ENCODE peak calls at places on chromosomes 16 and 17, in six cellular contexts. One of them, this sample, is unnamed.

GRCh38 chr16:15858921-15859668 is 2.3 kb upstream of the MYH11 start:
- DNase-seq in foreskin fibroblast: no peak
- DNase-seq in cardiac muscle cell: no peak
- DNase-seq in right atrium auricular region: no peak
- DNase-seq in H9: no peak
- DNase-seq in AG09319: no peak
- DNase-seq in this sample: no peak

GRCh38 chr16:55539049-55539448 is 27.4 kb upstream of the CAPNS2 start:
- DNase-seq in AG09319: no peak
- DNase-seq in right atrium auricular region: no peak
- DNase-seq in foreskin fibroblast: no peak
- DNase-seq in cardiac muscle cell: no peak
- DNase-seq in H9: no peak
- DNase-seq in this sample: no peak

GRCh38 chr17:1179635-1180433 is at the start of gene ABR:
- DNase-seq in AG09319: no peak
- DNase-seq in cardiac muscle cell: peak; percentile 79
- DNase-seq in foreskin fibroblast: no peak
- DNase-seq in right atrium auricular region: no peak
- DNase-seq in H9: peak; percentile 77
- DNase-seq in this sample: no peak

GRCh38 chr16:52549011-52549692 is 2.2 kb upstream of the TOX3 start:
- DNase-seq in AG09319: no peak
- DNase-seq in cardiac muscle cell: peak; percentile 40
- DNase-seq in H9: peak; percentile 63
- DNase-seq in foreskin fibroblast: no peak
- DNase-seq in right atrium auricular region: no peak
- DNase-seq in this sample: no peak

GRCh38 chr17:29557717-29558116 is 9.1 kb downstream of the ABHD15 start:
- DNase-seq in cardiac muscle cell: no peak
- DNase-seq in H9: no peak
- DNase-seq in foreskin fibroblast: no peak
- DNase-seq in right atrium auricular region: no peak
- DNase-seq in AG09319: no peak
- DNase-seq in this sample: no peak

GRCh38 chr17:44840274-44840673 is 7.4 kb upstream of the HIGD1B start:
- DNase-seq in right atrium auricular region: no peak
- DNase-seq in H9: no peak
- DNase-seq in foreskin fibroblast: no peak
- DNase-seq in AG09319: no peak
- DNase-seq in cardiac muscle cell: no peak
- DNase-seq in this sample: no peak

GRCh38 chr16:87463722-87464690 is 28.8 kb downstream of the ZCCHC14 start:
- DNase-seq in AG09319: no peak
- DNase-seq in cardiac muscle cell: no peak
- DNase-seq in right atrium auricular region: peak; percentile 66
- DNase-seq in foreskin fibroblast: peak; percentile 73
- DNase-seq in H9: no peak
- DNase-seq in this sample: no peak

GRCh38 chr17:1179112-1179634 is 608 bp downstream of the ABR start:
- DNase-seq in cardiac muscle cell: no peak
- DNase-seq in H9: no peak
- DNase-seq in AG09319: no peak
- DNase-seq in foreskin fibroblast: no peak
- DNase-seq in right atrium auricular region: no peak
- DNase-seq in this sample: no peak

GRCh38 chr16:90083139-90083538 is 6.0 kb upstream of the PRDM7 start:
- DNase-seq in H9: no peak
- DNase-seq in right atrium auricular region: no peak
- DNase-seq in cardiac muscle cell: no peak
- DNase-seq in AG09319: no peak
- DNase-seq in foreskin fibroblast: no peak
- DNase-seq in this sample: no peak

GRCh38 chr17:20920813-20921199 is 122.0 kb downstream of the USP22 start:
- DNase-seq in cardiac muscle cell: no peak
- DNase-seq in foreskin fibroblast: no peak
- DNase-seq in AG09319: no peak
- DNase-seq in right atrium auricular region: no peak
- DNase-seq in H9: no peak
- DNase-seq in this sample: no peak

GRCh38 chr17:18143044-18143936 is 34.7 kb downstream of the MYO15A start:
- DNase-seq in cardiac muscle cell: peak; percentile 41
- DNase-seq in foreskin fibroblast: no peak
- DNase-seq in AG09319: no peak
- DNase-seq in right atrium auricular region: no peak
- DNase-seq in H9: peak; percentile 87
- DNase-seq in this sample: no peak

GRCh38 chr16:27401768-27402568 is at the start of gene IL21R:
- DNase-seq in right atrium auricular region: peak; percentile 60
- DNase-seq in AG09319: no peak
- DNase-seq in foreskin fibroblast: peak; percentile 25
- DNase-seq in H9: no peak
- DNase-seq in cardiac muscle cell: no peak
- DNase-seq in this sample: no peak

GRCh38 chr16:8583712-8584111 is 6.6 kb downstream of the TMEM114 start:
- DNase-seq in foreskin fibroblast: no peak
- DNase-seq in H9: peak; percentile 76
- DNase-seq in AG09319: no peak
- DNase-seq in cardiac muscle cell: no peak
- DNase-seq in right atrium auricular region: no peak
- DNase-seq in this sample: no peak

GRCh38 chr16:89711601-89712475 is 8.9 kb downstream of the VPS9D1 start:
- DNase-seq in H9: peak; percentile 68
- DNase-seq in AG09319: no peak
- DNase-seq in foreskin fibroblast: peak; percentile 64
- DNase-seq in cardiac muscle cell: peak; percentile 71
- DNase-seq in right atrium auricular region: no peak
- DNase-seq in this sample: no peak

GRCh38 chr17:2427910-2428309 is 27.1 kb upstream of the MNT start:
- DNase-seq in right atrium auricular region: no peak
- DNase-seq in cardiac muscle cell: no peak
- DNase-seq in H9: no peak
- DNase-seq in AG09319: no peak
- DNase-seq in foreskin fibroblast: no peak
- DNase-seq in this sample: no peak

GRCh38 chr17:30148376-30148775 is 31.8 kb downstream of the NSRP1 start:
- DNase-seq in foreskin fibroblast: no peak
- DNase-seq in AG09319: no peak
- DNase-seq in right atrium auricular region: no peak
- DNase-seq in cardiac muscle cell: no peak
- DNase-seq in H9: no peak
- DNase-seq in this sample: no peak

GRCh38 chr16:2205967-2206313 is 686 bp downstream of the MLST8 start:
- DNase-seq in foreskin fibroblast: no peak
- DNase-seq in cardiac muscle cell: no peak
- DNase-seq in H9: no peak
- DNase-seq in AG09319: no peak
- DNase-seq in right atrium auricular region: no peak
- DNase-seq in this sample: no peak

GRCh38 chr16:2206780-2207433 is 1.7 kb downstream of the MLST8 start:
- DNase-seq in cardiac muscle cell: no peak
- DNase-seq in right atrium auricular region: no peak
- DNase-seq in foreskin fibroblast: no peak
- DNase-seq in H9: no peak
- DNase-seq in AG09319: no peak
- DNase-seq in this sample: no peak

GRCh38 chr16:2206420-2206779 is 1.1 kb downstream of the MLST8 start:
- DNase-seq in H9: no peak
- DNase-seq in AG09319: no peak
- DNase-seq in foreskin fibroblast: no peak
- DNase-seq in right atrium auricular region: no peak
- DNase-seq in cardiac muscle cell: no peak
- DNase-seq in this sample: no peak

GRCh38 chr16:2204727-2205103 is 539 bp upstream of the MLST8 start:
- DNase-seq in foreskin fibroblast: no peak
- DNase-seq in H9: no peak
- DNase-seq in right atrium auricular region: no peak
- DNase-seq in AG09319: no peak
- DNase-seq in cardiac muscle cell: no peak
- DNase-seq in this sample: no peak

DNA sequence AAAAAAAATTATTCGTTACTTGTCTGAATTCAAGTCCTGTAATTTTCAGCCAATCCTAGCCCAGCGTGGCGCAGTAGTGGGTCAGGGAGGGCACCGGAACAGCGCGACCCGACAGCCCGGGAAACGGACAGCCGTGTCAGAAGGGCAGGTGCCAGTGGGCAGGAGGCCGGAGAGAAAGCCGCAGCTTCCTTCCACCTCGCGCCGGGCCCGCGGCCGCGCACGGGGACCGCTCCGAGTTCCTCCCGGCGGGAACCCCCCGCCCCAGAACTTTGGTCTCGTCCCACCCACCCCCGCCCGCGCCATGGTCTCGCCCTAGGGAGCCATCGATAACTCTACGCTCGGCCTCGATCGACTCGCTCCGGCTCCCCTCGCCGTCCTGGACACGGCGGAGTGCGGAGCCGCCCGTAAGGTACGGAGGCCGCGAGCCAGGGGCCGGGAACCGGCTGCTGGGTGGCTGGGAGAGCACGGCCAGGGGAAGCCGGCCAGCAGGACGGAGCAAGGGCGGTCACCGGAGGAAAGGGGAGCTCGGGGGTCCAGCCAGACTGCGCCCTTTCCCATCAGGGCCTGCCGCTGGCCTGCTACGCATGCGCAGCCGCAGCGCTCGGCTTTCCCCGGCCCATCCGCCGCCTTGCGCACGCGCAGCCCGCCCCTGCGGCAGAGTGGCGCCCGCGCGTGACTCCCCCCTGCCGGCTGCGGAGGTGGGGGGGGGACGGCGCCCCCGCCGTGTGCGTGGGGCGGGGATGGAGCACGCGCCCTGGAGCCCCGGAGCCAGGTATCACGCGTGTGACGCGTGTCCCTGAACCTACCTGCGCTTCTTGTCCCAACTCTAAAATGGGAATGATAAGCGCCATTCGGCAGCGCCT is at the start of gene MLST8:
- DNase-seq in right atrium auricular region: peak; percentile 85
- DNase-seq in cardiac muscle cell: peak; percentile 91
- DNase-seq in foreskin fibroblast: peak; percentile 77
- DNase-seq in H9: peak; percentile 79
- DNase-seq in AG09319: peak; percentile 73
- DNase-seq in this sample: no peak
- TF ChIP-seq CTCF in right atrium auricular region: peak; percentile 9
- TF ChIP-seq CTCF in cardiac muscle cell: peak; percentile 29
- TF ChIP-seq CTCF in foreskin fibroblast: no peak
- TF ChIP-seq CTCF in H9: peak; percentile 21
- TF ChIP-seq CTCF in AG09319: no peak
- TF ChIP-seq CTCF in this sample: no peak

GRCh38 chr17:80259642-80260535 is 763 bp upstream of the RNF213 start:
- DNase-seq in cardiac muscle cell: peak; percentile 91
- DNase-seq in H9: peak; percentile 82
- DNase-seq in foreskin fibroblast: peak; percentile 60
- DNase-seq in right atrium auricular region: peak; percentile 64
- DNase-seq in AG09319: peak; percentile 59
- DNase-seq in this sample: no peak
- TF ChIP-seq CTCF in cardiac muscle cell: no peak
- TF ChIP-seq CTCF in H9: no peak
- TF ChIP-seq CTCF in foreskin fibroblast: no peak
- TF ChIP-seq CTCF in right atrium auricular region: no peak
- TF ChIP-seq CTCF in AG09319: no peak
- TF ChIP-seq CTCF in this sample: no peak

GRCh38 chr17:80463784-80464400 is 12.5 kb downstream of the NPTX1 start:
- DNase-seq in H9: no peak
- DNase-seq in foreskin fibroblast: no peak
- DNase-seq in right atrium auricular region: no peak
- DNase-seq in AG09319: no peak
- DNase-seq in cardiac muscle cell: no peak
- DNase-seq in this sample: no peak

GRCh38 chr17:80461527-80462166 is 14.8 kb downstream of the NPTX1 start:
- DNase-seq in cardiac muscle cell: no peak
- DNase-seq in H9: peak; percentile 58
- DNase-seq in right atrium auricular region: no peak
- DNase-seq in foreskin fibroblast: no peak
- DNase-seq in AG09319: no peak
- DNase-seq in this sample: no peak

GRCh38 chr17:80465316-80465974 is 11.0 kb downstream of the NPTX1 start:
- DNase-seq in foreskin fibroblast: no peak
- DNase-seq in cardiac muscle cell: no peak
- DNase-seq in AG09319: no peak
- DNase-seq in right atrium auricular region: no peak
- DNase-seq in H9: no peak
- DNase-seq in this sample: no peak

GRCh38 chr17:80466188-80466705 is 10.2 kb downstream of the NPTX1 start:
- DNase-seq in cardiac muscle cell: no peak
- DNase-seq in AG09319: no peak
- DNase-seq in H9: no peak
- DNase-seq in foreskin fibroblast: no peak
- DNase-seq in right atrium auricular region: no peak
- DNase-seq in this sample: no peak

DNA sequence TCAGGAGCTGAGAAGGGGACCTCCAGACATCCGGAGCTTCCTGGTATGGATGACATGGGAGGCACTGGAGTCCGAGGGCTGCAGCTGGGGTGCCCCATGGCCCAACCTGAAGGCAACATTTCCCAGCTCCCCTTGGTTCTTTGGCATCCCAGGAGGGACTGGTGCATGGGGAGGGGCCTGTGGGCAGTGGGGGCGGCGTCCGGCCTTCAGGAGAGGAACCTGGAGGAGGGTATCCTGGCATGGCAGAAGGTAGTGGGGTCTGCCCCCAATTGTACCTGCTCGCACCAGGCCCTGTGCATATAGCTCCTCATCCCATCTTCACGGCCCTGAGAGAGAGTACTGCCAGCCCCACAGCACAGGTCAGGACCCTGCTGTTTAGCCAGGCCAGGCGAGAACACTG is 11.9 kb downstream of the NPTX1 start:
- DNase-seq in AG09319: no peak
- DNase-seq in foreskin fibroblast: no peak
- DNase-seq in right atrium auricular region: no peak
- DNase-seq in cardiac muscle cell: no peak
- DNase-seq in H9: no peak
- DNase-seq in this sample: no peak
- TF ChIP-seq CTCF in AG09319: no peak
- TF ChIP-seq CTCF in foreskin fibroblast: no peak
- TF ChIP-seq CTCF in right atrium auricular region: no peak
- TF ChIP-seq CTCF in cardiac muscle cell: no peak
- TF ChIP-seq CTCF in H9: no peak
- TF ChIP-seq CTCF in this sample: no peak

DNA sequence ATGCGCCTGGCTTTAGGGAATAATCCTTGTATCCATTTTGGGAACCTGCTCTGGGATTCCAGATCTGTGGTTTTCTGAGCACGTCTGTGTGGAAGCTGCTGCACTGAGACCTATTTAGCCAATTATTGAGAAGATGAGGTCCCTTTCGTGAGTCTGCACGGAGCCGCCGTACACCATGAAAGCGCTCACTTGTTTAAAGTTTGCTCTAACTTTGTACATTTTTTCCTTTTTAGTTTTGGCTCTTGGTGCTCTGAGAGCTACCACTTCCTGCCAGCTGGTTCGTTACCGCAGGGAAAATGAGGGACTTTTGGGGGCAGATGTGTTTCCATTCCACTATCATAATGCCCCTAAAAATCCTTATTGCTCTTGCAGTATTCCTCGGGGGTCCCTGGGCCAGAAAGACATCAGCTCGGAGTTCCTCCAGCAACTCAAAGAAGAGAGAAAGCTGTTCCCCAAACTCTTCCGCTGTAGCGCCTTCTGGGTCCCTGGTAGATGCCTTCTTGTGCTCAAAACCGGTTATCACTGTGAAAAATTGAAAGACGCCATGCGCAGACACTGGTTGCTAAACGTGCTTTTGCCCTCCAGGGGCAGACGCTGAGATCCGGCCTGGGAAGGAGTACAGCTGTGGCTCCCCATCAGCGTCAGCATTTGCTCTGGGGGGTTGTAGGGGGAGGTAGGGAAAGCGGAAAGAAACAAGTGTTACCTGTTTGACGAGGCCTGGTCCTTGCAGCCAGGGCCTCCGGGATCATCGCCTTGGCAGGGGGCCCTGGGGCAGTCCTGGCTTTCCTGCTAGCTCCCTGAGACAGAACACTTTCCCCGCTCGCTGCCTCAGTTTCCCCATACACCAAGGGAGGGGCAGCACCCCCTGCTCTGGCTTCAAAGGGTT is 238.1 kb downstream of the MRTFB start:
- DNase-seq in AG09319: no peak
- DNase-seq in right atrium auricular region: no peak
- DNase-seq in H9: peak; percentile 82
- DNase-seq in cardiac muscle cell: no peak
- DNase-seq in foreskin fibroblast: no peak
- DNase-seq in this sample: no peak
- TF ChIP-seq CTCF in AG09319: no peak
- TF ChIP-seq CTCF in right atrium auricular region: no peak
- TF ChIP-seq CTCF in H9: peak; percentile 48
- TF ChIP-seq CTCF in cardiac muscle cell: peak; percentile 8
- TF ChIP-seq CTCF in foreskin fibroblast: peak; percentile 7
- TF ChIP-seq CTCF in this sample: no peak

This sample was measured in epithelial cell of proximal tubule.